ENCODE peak calls at places on chromosome 19, in six cellular contexts. B is stimulated activated CD8-positive, alpha-beta memory T cell treated with anti-CD3 and anti-CD28 coated beads, Interleukin-15, amount 100 ng/mL, for 1 hour; H is fibroblast of pulmonary artery; O is transverse colon; F is NCI-H1105 treated with DMSO at 0.1 percent for 48 hours; V is KG1. E is an unnamed sample.

GRCh38 chr19:31139871-31140505 is 209.2 kb downstream of the TSHZ3 start:
- DNase-seq in B (no peak), H (peak), O (no peak), F (no peak), V (no peak), E (no peak)

GRCh38 chr19:53254451-53255341 is at the start of gene ZNF677:
- DNase-seq in B (peak), H (peak), O (peak), F (no peak), V (peak), E (peak)

GRCh38 chr19:50835103-50835784 is 1.9 kb upstream of the KLK15 start:
- DNase-seq in B (no peak), H (peak), O (peak), F (peak), V (no peak), E (no peak)

GRCh38 chr19:6736169-6736916 is 1.0 kb downstream of the GPR108 start:
- DNase-seq in B (no peak), H (peak), O (peak), F (peak), V (peak), E (peak)

GRCh38 chr19:18832331-18833140 is 777 bp downstream of the UPF1 start:
- DNase-seq in B (no peak), H (no peak), O (peak), F (no peak), V (no peak), E (no peak)

GRCh38 chr19:21921691-21922180 is 85.8 kb upstream of the ZNF43 start:
- DNase-seq in B (no peak), H (no peak), O (no peak), F (no peak), V (no peak), E (no peak)

GRCh38 chr19:38845374-38846024 is 4.3 kb downstream of the HNRNPL start:
- DNase-seq in B (no peak), H (no peak), O (no peak), F (no peak), V (no peak), E (no peak)

GRCh38 chr19:3293560-3293959 is 69.1 kb downstream of the CELF5 start:
- DNase-seq in B (no peak), H (no peak), O (no peak), F (no peak), V (no peak), E (no peak)

GRCh38 chr19:57515218-57515617 is 11.9 kb upstream of the ZNF549 start:
- DNase-seq in B (no peak), H (no peak), O (no peak), F (no peak), V (no peak), E (no peak)

GRCh38 chr19:49468199-49468598 is 5.8 kb upstream of the FLT3LG start:
- DNase-seq in B (no peak), H (no peak), O (no peak), F (no peak), V (no peak), E (no peak)

GRCh38 chr19:48856921-48857320 is 11.5 kb downstream of the PLEKHA4 start:
- DNase-seq in B (no peak), H (no peak), O (no peak), F (no peak), V (no peak), E (no peak)

GRCh38 chr19:14432817-14433453 is at the start of gene PKN1:
- DNase-seq in B (no peak), H (peak), O (peak), F (peak), V (peak), E (no peak)

GRCh38 chr19:58086825-58087710 is 11.0 kb downstream of the ZSCAN18 start:
- DNase-seq in B (no peak), H (no peak), O (no peak), F (no peak), V (no peak), E (no peak)

GRCh38 chr19:29813665-29814064 is 1.9 kb downstream of the CCNE1 start:
- DNase-seq in B (no peak), H (no peak), O (no peak), F (no peak), V (no peak), E (no peak)

GRCh38 chr19:47598407-47599349 is 10.3 kb upstream of the BICRA start:
- DNase-seq in B (no peak), H (peak), O (peak), F (no peak), V (no peak), E (no peak)

GRCh38 chr19:29665215-29665825 is at the start of gene PLEKHF1:
- DNase-seq in B (peak), H (peak), O (peak), F (peak), V (peak), E (peak)

GRCh38 chr19:45526143-45526542 is 18.9 kb downstream of the VASP start:
- DNase-seq in B (no peak), H (peak), O (peak), F (peak), V (no peak), E (peak)

GRCh38 chr19:38216785-38217746 is 7.0 kb downstream of the DPF1 start:
- DNase-seq in B (no peak), H (no peak), O (peak), F (no peak), V (no peak), E (peak)

GRCh38 chr19:48239582-48240141 is 16.1 kb downstream of the CARD8 start:
- DNase-seq in B (no peak), H (no peak), O (no peak), F (no peak), V (no peak), E (no peak)

GRCh38 chr19:16369664-16370576 is 45.3 kb downstream of the KLF2 start:
- DNase-seq in B (peak), H (no peak), O (no peak), F (no peak), V (no peak), E (no peak)

GRCh38 chr19:11505032-11505503 is 571 bp downstream of the ZNF653 start:
- DNase-seq in B (peak), H (peak), O (peak), F (peak), V (peak), E (peak)

GRCh38 chr19:7916137-7916907 is 1.7 kb downstream of the TGFBR3L start:
- DNase-seq in B (no peak), H (no peak), O (peak), F (no peak), V (no peak), E (no peak)

GRCh38 chr19:11446652-11447301 is 11.3 kb downstream of the PRKCSH start:
- DNase-seq in B (peak), H (peak), O (peak), F (no peak), V (no peak), E (no peak)

GRCh38 chr19:36775768-36776167 is 3.2 kb upstream of the ZNF850 start:
- DNase-seq in B (no peak), H (no peak), O (no peak), F (no peak), V (no peak), E (no peak)

GRCh38 chr19:29682236-29682895 is 17.1 kb downstream of the PLEKHF1 start:
- DNase-seq in B (no peak), H (no peak), O (no peak), F (no peak), V (no peak), E (no peak)

GRCh38 chr19:1252818-1253513 is 4.6 kb downstream of the MIDN start:
- DNase-seq in B (no peak), H (peak), O (peak), F (no peak), V (peak), E (no peak)

GRCh38 chr19:43798546-43799409 is 3.5 kb downstream of the LYPD5 start:
- DNase-seq in B (peak), H (no peak), O (peak), F (no peak), V (no peak), E (no peak)

GRCh38 chr19:35213678-35214632 is 14.6 kb downstream of the FAM187B start:
- DNase-seq in B (peak), H (peak), O (peak), F (peak), V (peak), E (peak)

GRCh38 chr19:883661-884211 is 9.3 kb downstream of the MED16 start:
- DNase-seq in B (no peak), H (no peak), O (no peak), F (no peak), V (no peak), E (no peak)

GRCh38 chr19:29293292-29293691 is 80.3 kb upstream of the UQCRFS1 start:
- DNase-seq in B (no peak), H (no peak), O (no peak), F (no peak), V (no peak), E (no peak)

GRCh38 chr19:50836543-50837195 is 3.3 kb upstream of the KLK15 start:
- DNase-seq in B (no peak), H (no peak), O (peak), F (no peak), V (no peak), E (no peak)

GRCh38 chr19:10368101-10368803 is 12.1 kb downstream of the TYK2 start:
- DNase-seq in B (no peak), H (no peak), O (no peak), F (no peak), V (no peak), E (no peak)

GRCh38 chr19:3466630-3467029 is 13.7 kb downstream of the SMIM24 start:
- DNase-seq in B (no peak), H (no peak), O (no peak), F (no peak), V (no peak), E (no peak)

GRCh38 chr19:31258211-31259052 is 90.8 kb downstream of the TSHZ3 start:
- DNase-seq in B (no peak), H (no peak), O (no peak), F (no peak), V (no peak), E (no peak)